ENCODE peak calls at places on chromosomes 12 and 14, in six cellular contexts. One of them, this sample, is unnamed.

GRCh38 chr12:2641209-2641608 is 153.6 kb upstream of the FKBP4 start:
- DNase-seq in stimulated activated CD8-positive, alpha-beta memory T cell treated with anti-CD3 and anti-CD28 coated beads, Interleukin-15, amount 100 ng/mL, for 1 hour: no peak
- DNase-seq in HCEC 1CT: peak; percentile 32
- DNase-seq in endothelial cell of umbilical vein: peak; percentile 78
- DNase-seq in iPS-NIHi11: peak; percentile 69
- DNase-seq in T-helper 9 cell: no peak
- DNase-seq in this sample: peak; percentile 71

GRCh38 chr14:32430326-32430725 is 101.2 kb downstream of the AKAP6 start:
- DNase-seq in iPS-NIHi11: no peak
- DNase-seq in T-helper 9 cell: no peak
- DNase-seq in endothelial cell of umbilical vein: no peak
- DNase-seq in HCEC 1CT: no peak
- DNase-seq in stimulated activated CD8-positive, alpha-beta memory T cell treated with anti-CD3 and anti-CD28 coated beads, Interleukin-15, amount 100 ng/mL, for 1 hour: no peak
- DNase-seq in this sample: no peak

GRCh38 chr12:82436354-82436753 is 78.0 kb downstream of the METTL25 start:
- DNase-seq in HCEC 1CT: no peak
- DNase-seq in stimulated activated CD8-positive, alpha-beta memory T cell treated with anti-CD3 and anti-CD28 coated beads, Interleukin-15, amount 100 ng/mL, for 1 hour: no peak
- DNase-seq in T-helper 9 cell: no peak
- DNase-seq in iPS-NIHi11: no peak
- DNase-seq in endothelial cell of umbilical vein: peak; percentile 23
- DNase-seq in this sample: no peak

GRCh38 chr12:124548854-124549378 is 18.5 kb downstream of the NCOR2 start:
- DNase-seq in iPS-NIHi11: no peak
- DNase-seq in T-helper 9 cell: no peak
- DNase-seq in stimulated activated CD8-positive, alpha-beta memory T cell treated with anti-CD3 and anti-CD28 coated beads, Interleukin-15, amount 100 ng/mL, for 1 hour: no peak
- DNase-seq in endothelial cell of umbilical vein: peak; percentile 69
- DNase-seq in HCEC 1CT: no peak
- DNase-seq in this sample: no peak

GRCh38 chr12:11716794-11717532 is 67.5 kb downstream of the ETV6 start:
- DNase-seq in endothelial cell of umbilical vein: peak; percentile 48
- DNase-seq in stimulated activated CD8-positive, alpha-beta memory T cell treated with anti-CD3 and anti-CD28 coated beads, Interleukin-15, amount 100 ng/mL, for 1 hour: no peak
- DNase-seq in iPS-NIHi11: no peak
- DNase-seq in T-helper 9 cell: no peak
- DNase-seq in HCEC 1CT: no peak
- DNase-seq in this sample: no peak

GRCh38 chr14:54085137-54085810 is 128.6 kb upstream of the BMP4 start:
- DNase-seq in T-helper 9 cell: no peak
- DNase-seq in HCEC 1CT: no peak
- DNase-seq in iPS-NIHi11: no peak
- DNase-seq in endothelial cell of umbilical vein: no peak
- DNase-seq in stimulated activated CD8-positive, alpha-beta memory T cell treated with anti-CD3 and anti-CD28 coated beads, Interleukin-15, amount 100 ng/mL, for 1 hour: no peak
- DNase-seq in this sample: no peak

GRCh38 chr12:117231750-117232149 is 41.5 kb upstream of the FBXO21 start:
- DNase-seq in HCEC 1CT: no peak
- DNase-seq in endothelial cell of umbilical vein: no peak
- DNase-seq in stimulated activated CD8-positive, alpha-beta memory T cell treated with anti-CD3 and anti-CD28 coated beads, Interleukin-15, amount 100 ng/mL, for 1 hour: no peak
- DNase-seq in T-helper 9 cell: no peak
- DNase-seq in iPS-NIHi11: peak; percentile 17
- DNase-seq in this sample: peak; percentile 35

GRCh38 chr12:26212356-26212755 is 17.0 kb downstream of the SSPN start:
- DNase-seq in T-helper 9 cell: no peak
- DNase-seq in iPS-NIHi11: no peak
- DNase-seq in HCEC 1CT: no peak
- DNase-seq in endothelial cell of umbilical vein: no peak
- DNase-seq in stimulated activated CD8-positive, alpha-beta memory T cell treated with anti-CD3 and anti-CD28 coated beads, Interleukin-15, amount 100 ng/mL, for 1 hour: no peak
- DNase-seq in this sample: no peak

GRCh38 chr12:12952036-12952435 is at the start of gene GPRC5D:
- DNase-seq in T-helper 9 cell: no peak
- DNase-seq in HCEC 1CT: no peak
- DNase-seq in iPS-NIHi11: no peak
- DNase-seq in stimulated activated CD8-positive, alpha-beta memory T cell treated with anti-CD3 and anti-CD28 coated beads, Interleukin-15, amount 100 ng/mL, for 1 hour: no peak
- DNase-seq in endothelial cell of umbilical vein: no peak
- DNase-seq in this sample: no peak

GRCh38 chr14:98954347-98955000 is 317.5 kb downstream of the BCL11B start:
- DNase-seq in stimulated activated CD8-positive, alpha-beta memory T cell treated with anti-CD3 and anti-CD28 coated beads, Interleukin-15, amount 100 ng/mL, for 1 hour: no peak
- DNase-seq in HCEC 1CT: no peak
- DNase-seq in endothelial cell of umbilical vein: no peak
- DNase-seq in T-helper 9 cell: no peak
- DNase-seq in iPS-NIHi11: no peak
- DNase-seq in this sample: no peak

GRCh38 chr14:87869619-87870583 is 123.1 kb downstream of the GALC start:
- DNase-seq in iPS-NIHi11: no peak
- DNase-seq in endothelial cell of umbilical vein: no peak
- DNase-seq in T-helper 9 cell: no peak
- DNase-seq in HCEC 1CT: peak; percentile 40
- DNase-seq in stimulated activated CD8-positive, alpha-beta memory T cell treated with anti-CD3 and anti-CD28 coated beads, Interleukin-15, amount 100 ng/mL, for 1 hour: no peak
- DNase-seq in this sample: no peak

GRCh38 chr14:65159281-65160062 is 57.2 kb upstream of the MAX start:
- DNase-seq in iPS-NIHi11: no peak
- DNase-seq in HCEC 1CT: no peak
- DNase-seq in endothelial cell of umbilical vein: no peak
- DNase-seq in T-helper 9 cell: no peak
- DNase-seq in stimulated activated CD8-positive, alpha-beta memory T cell treated with anti-CD3 and anti-CD28 coated beads, Interleukin-15, amount 100 ng/mL, for 1 hour: no peak
- DNase-seq in this sample: no peak

GRCh38 chr12:22437031-22437806 is 102.7 kb upstream of the ST8SIA1 start:
- DNase-seq in endothelial cell of umbilical vein: no peak
- DNase-seq in stimulated activated CD8-positive, alpha-beta memory T cell treated with anti-CD3 and anti-CD28 coated beads, Interleukin-15, amount 100 ng/mL, for 1 hour: no peak
- DNase-seq in iPS-NIHi11: no peak
- DNase-seq in HCEC 1CT: no peak
- DNase-seq in T-helper 9 cell: no peak
- DNase-seq in this sample: peak; percentile 72

GRCh38 chr14:103518416-103519042 is 4.1 kb downstream of the CKB start:
- DNase-seq in stimulated activated CD8-positive, alpha-beta memory T cell treated with anti-CD3 and anti-CD28 coated beads, Interleukin-15, amount 100 ng/mL, for 1 hour: peak; percentile 51
- DNase-seq in endothelial cell of umbilical vein: peak; percentile 32
- DNase-seq in HCEC 1CT: no peak
- DNase-seq in iPS-NIHi11: peak; percentile 91
- DNase-seq in T-helper 9 cell: peak; percentile 66
- DNase-seq in this sample: no peak

GRCh38 chr14:61329478-61330051 is 8.2 kb downstream of the PRKCH start:
- DNase-seq in iPS-NIHi11: no peak
- DNase-seq in T-helper 9 cell: no peak
- DNase-seq in stimulated activated CD8-positive, alpha-beta memory T cell treated with anti-CD3 and anti-CD28 coated beads, Interleukin-15, amount 100 ng/mL, for 1 hour: no peak
- DNase-seq in endothelial cell of umbilical vein: no peak
- DNase-seq in HCEC 1CT: no peak
- DNase-seq in this sample: no peak

GRCh38 chr12:110102255-110102654 is 21.9 kb upstream of the IFT81 start:
- DNase-seq in T-helper 9 cell: no peak
- DNase-seq in endothelial cell of umbilical vein: peak; percentile 65
- DNase-seq in stimulated activated CD8-positive, alpha-beta memory T cell treated with anti-CD3 and anti-CD28 coated beads, Interleukin-15, amount 100 ng/mL, for 1 hour: no peak
- DNase-seq in iPS-NIHi11: peak; percentile 86
- DNase-seq in HCEC 1CT: peak; percentile 74
- DNase-seq in this sample: peak; percentile 66

GRCh38 chr12:124968656-124969055 is 20.3 kb downstream of the DHX37 start:
- DNase-seq in stimulated activated CD8-positive, alpha-beta memory T cell treated with anti-CD3 and anti-CD28 coated beads, Interleukin-15, amount 100 ng/mL, for 1 hour: no peak
- DNase-seq in T-helper 9 cell: no peak
- DNase-seq in HCEC 1CT: no peak
- DNase-seq in iPS-NIHi11: no peak
- DNase-seq in endothelial cell of umbilical vein: no peak
- DNase-seq in this sample: no peak

GRCh38 chr12:52380271-52380694 is 5.2 kb downstream of the KRT84 start:
- DNase-seq in iPS-NIHi11: peak; percentile 69
- DNase-seq in HCEC 1CT: no peak
- DNase-seq in endothelial cell of umbilical vein: peak; percentile 20
- DNase-seq in T-helper 9 cell: no peak
- DNase-seq in stimulated activated CD8-positive, alpha-beta memory T cell treated with anti-CD3 and anti-CD28 coated beads, Interleukin-15, amount 100 ng/mL, for 1 hour: no peak
- DNase-seq in this sample: peak; percentile 8

GRCh38 chr12:32440120-32440865 is 40.9 kb downstream of the FGD4 start:
- DNase-seq in iPS-NIHi11: no peak
- DNase-seq in endothelial cell of umbilical vein: no peak
- DNase-seq in T-helper 9 cell: no peak
- DNase-seq in HCEC 1CT: no peak
- DNase-seq in stimulated activated CD8-positive, alpha-beta memory T cell treated with anti-CD3 and anti-CD28 coated beads, Interleukin-15, amount 100 ng/mL, for 1 hour: no peak
- DNase-seq in this sample: no peak

GRCh38 chr12:76080017-76080728 is 4.3 kb downstream of the NAP1L1 start:
- DNase-seq in iPS-NIHi11: no peak
- DNase-seq in stimulated activated CD8-positive, alpha-beta memory T cell treated with anti-CD3 and anti-CD28 coated beads, Interleukin-15, amount 100 ng/mL, for 1 hour: no peak
- DNase-seq in HCEC 1CT: peak; percentile 68
- DNase-seq in endothelial cell of umbilical vein: no peak
- DNase-seq in T-helper 9 cell: no peak
- DNase-seq in this sample: no peak

GRCh38 chr14:32524609-32525391 is 195.7 kb downstream of the AKAP6 start:
- DNase-seq in iPS-NIHi11: no peak
- DNase-seq in stimulated activated CD8-positive, alpha-beta memory T cell treated with anti-CD3 and anti-CD28 coated beads, Interleukin-15, amount 100 ng/mL, for 1 hour: no peak
- DNase-seq in endothelial cell of umbilical vein: peak; percentile 83
- DNase-seq in HCEC 1CT: no peak
- DNase-seq in T-helper 9 cell: no peak
- DNase-seq in this sample: no peak

GRCh38 chr12:107660230-107660629 is 25.4 kb upstream of the PWP1 start:
- DNase-seq in iPS-NIHi11: no peak
- DNase-seq in HCEC 1CT: no peak
- DNase-seq in endothelial cell of umbilical vein: no peak
- DNase-seq in T-helper 9 cell: no peak
- DNase-seq in stimulated activated CD8-positive, alpha-beta memory T cell treated with anti-CD3 and anti-CD28 coated beads, Interleukin-15, amount 100 ng/mL, for 1 hour: no peak
- DNase-seq in this sample: no peak

GRCh38 chr14:68491793-68492192 is 301.1 kb downstream of the ZFP36L1 start:
- DNase-seq in endothelial cell of umbilical vein: no peak
- DNase-seq in T-helper 9 cell: no peak
- DNase-seq in HCEC 1CT: no peak
- DNase-seq in stimulated activated CD8-positive, alpha-beta memory T cell treated with anti-CD3 and anti-CD28 coated beads, Interleukin-15, amount 100 ng/mL, for 1 hour: no peak
- DNase-seq in iPS-NIHi11: peak; percentile 35
- DNase-seq in this sample: no peak

GRCh38 chr14:60655114-60655897 is 6.0 kb upstream of the SIX1 start:
- DNase-seq in iPS-NIHi11: no peak
- DNase-seq in HCEC 1CT: no peak
- DNase-seq in stimulated activated CD8-positive, alpha-beta memory T cell treated with anti-CD3 and anti-CD28 coated beads, Interleukin-15, amount 100 ng/mL, for 1 hour: no peak
- DNase-seq in T-helper 9 cell: no peak
- DNase-seq in endothelial cell of umbilical vein: no peak
- DNase-seq in this sample: no peak

GRCh38 chr12:130013771-130014484 is 110.1 kb upstream of the TMEM132D start:
- DNase-seq in T-helper 9 cell: no peak
- DNase-seq in iPS-NIHi11: peak; percentile 85
- DNase-seq in stimulated activated CD8-positive, alpha-beta memory T cell treated with anti-CD3 and anti-CD28 coated beads, Interleukin-15, amount 100 ng/mL, for 1 hour: no peak
- DNase-seq in endothelial cell of umbilical vein: no peak
- DNase-seq in HCEC 1CT: no peak
- DNase-seq in this sample: peak; percentile 84